ENCODE peak calls at places on chromosomes 2 and 18, in seven cellular contexts. B is fibroblast of pulmonary artery, W is OCI-LY7, F is tibial nerve, A is IMR-90, C is right atrium auricular region, J is breast epithelium. Q is an unnamed sample.

GRCh38 chr18:63319383-63320040 is at the start of gene BCL2:
- DNase-seq in C (no peak), W (peak), J (no peak), F (no peak), B (peak), A (peak), Q (peak)

GRCh38 chr2:105515581-105516415 is 116.9 kb upstream of the FHL2 start:
- DNase-seq in A (no peak), B (no peak), J (peak), F (no peak), W (no peak), C (peak), Q (peak)

GRCh38 chr2:190277234-190278112 is 42.2 kb downstream of the HIBCH start:
- DNase-seq in C (no peak), B (peak), W (peak), J (no peak), F (no peak), A (peak), Q (no peak)

GRCh38 chr2:166573393-166573792 is 79.3 kb upstream of the SCN7A start:
- DNase-seq in C (no peak), W (no peak), B (peak), J (no peak), F (no peak), A (peak), Q (no peak)

GRCh38 chr18:79856119-79857080 is 58.7 kb downstream of the KCNG2 start:
- DNase-seq in W (peak), F (no peak), C (peak), J (no peak), B (peak), A (peak), Q (no peak)

GRCh38 chr2:42510191-42510929 is 16.6 kb upstream of the KCNG3 start:
- DNase-seq in J (no peak), B (peak), W (no peak), A (no peak), F (no peak), C (no peak), Q (no peak)

GRCh38 chr2:105653313-105653712 is 91.4 kb upstream of the NCK2 start:
- DNase-seq in A (no peak), F (no peak), J (no peak), W (no peak), C (no peak), B (no peak), Q (no peak)

GRCh38 chr2:235666240-235666781 is 172.5 kb downstream of the AGAP1 start:
- DNase-seq in J (no peak), F (no peak), A (peak), B (peak), W (no peak), C (no peak), Q (no peak)

GRCh38 chr2:75954761-75955160 is 244.0 kb upstream of the GCFC2 start:
- DNase-seq in W (no peak), B (no peak), C (no peak), A (no peak), F (no peak), J (no peak), Q (no peak)

GRCh38 chr2:20050712-20051517 is 513 bp downstream of the LAPTM4A start:
- DNase-seq in W (peak), C (peak), J (peak), A (peak), B (peak), F (no peak), Q (peak)

GRCh38 chr2:61759718-61760117 is 94.1 kb downstream of the FAM161A start:
- DNase-seq in B (peak), J (no peak), A (peak), F (no peak), W (no peak), C (no peak), Q (no peak)

GRCh38 chr2:59882822-59883221 is 670.6 kb downstream of the BCL11A start:
- DNase-seq in B (no peak), A (no peak), F (no peak), C (no peak), J (no peak), W (no peak), Q (no peak)

GRCh38 chr2:198807131-198807530 is 650.6 kb downstream of the SATB2 start:
- DNase-seq in J (no peak), B (no peak), W (no peak), F (no peak), A (peak), C (no peak), Q (no peak)

GRCh38 chr2:21787931-21788330 is 664.2 kb downstream of the TDRD15 start:
- DNase-seq in J (no peak), C (no peak), F (no peak), A (peak), B (no peak), W (no peak), Q (no peak)

GRCh38 chr2:28128281-28128950 is 237.9 kb downstream of the BABAM2 start:
- DNase-seq in C (no peak), J (no peak), W (no peak), F (no peak), A (peak), B (no peak), Q (no peak)

GRCh38 chr2:195898505-195898904 is 170.1 kb downstream of the DNAH7 start:
- DNase-seq in A (peak), F (peak), J (no peak), C (peak), W (no peak), B (peak), Q (peak)

GRCh38 chr2:42342061-42342794 is 18.8 kb downstream of the COX7A2L start:
- DNase-seq in J (peak), F (peak), C (no peak), B (peak), W (no peak), A (peak), Q (peak)

GRCh38 chr2:85584857-85585780 is 888 bp downstream of the VAMP5 start:
- DNase-seq in J (no peak), C (peak), B (peak), A (peak), F (no peak), W (no peak), Q (no peak)

GRCh38 chr2:12884713-12885282 is 168.1 kb downstream of the TRIB2 start:
- DNase-seq in F (no peak), J (no peak), W (no peak), C (peak), B (peak), A (peak), Q (peak)

GRCh38 chr2:189104926-189105325 is 74.6 kb downstream of the COL5A2 start:
- DNase-seq in C (no peak), W (no peak), B (peak), J (no peak), A (peak), F (no peak), Q (no peak)

GRCh38 chr18:37107748-37108522 is 279.0 kb downstream of the KIAA1328 start:
- DNase-seq in B (no peak), C (no peak), A (no peak), J (no peak), F (no peak), W (no peak), Q (no peak)

GRCh38 chr18:8706981-8707940 is 1.9 kb downstream of the MTCL1 start:
- DNase-seq in W (peak), B (peak), A (peak), J (no peak), C (no peak), F (no peak), Q (peak)

GRCh38 chr2:109527846-109528705 is 85.7 kb downstream of the SEPTIN10 start:
- DNase-seq in C (no peak), J (peak), F (no peak), A (no peak), B (no peak), W (no peak), Q (peak)

GRCh38 chr2:123915380-123915779 is 109.7 kb upstream of the CNTNAP5 start:
- DNase-seq in F (no peak), A (no peak), J (no peak), W (no peak), C (no peak), B (no peak), Q (no peak)

GRCh38 chr2:100882645-100883613 is 63.0 kb downstream of the NPAS2 start:
- DNase-seq in W (no peak), A (peak), B (no peak), J (no peak), F (no peak), C (no peak), Q (peak)

GRCh38 chr18:77054606-77055428 is 77.8 kb downstream of the MBP start:
- DNase-seq in A (peak), B (peak), W (peak), F (peak), C (peak), J (no peak), Q (peak)

GRCh38 chr2:20421336-20421987 is 25.4 kb upstream of the RHOB start:
- DNase-seq in F (no peak), C (peak), B (no peak), W (no peak), A (no peak), J (no peak), Q (peak)

GRCh38 chr18:74465775-74466174 is 8.7 kb upstream of the DIPK1C start:
- DNase-seq in B (no peak), F (no peak), J (no peak), W (no peak), C (no peak), A (no peak), Q (no peak)

GRCh38 chr2:196041786-196042185 is 26.9 kb downstream of the DNAH7 start:
- DNase-seq in W (no peak), F (no peak), B (no peak), A (no peak), J (no peak), C (no peak), Q (no peak)

GRCh38 chr2:178403671-178404379 is 47.1 kb downstream of the PRKRA start:
- DNase-seq in A (no peak), C (no peak), J (no peak), B (no peak), F (no peak), W (no peak), Q (no peak)

GRCh38 chr18:35028556-35028955 is 12.7 kb upstream of the MAPRE2 start:
- DNase-seq in J (no peak), C (no peak), A (no peak), W (no peak), B (no peak), F (no peak), Q (no peak)

GRCh38 chr2:1770566-1771380 is 26.5 kb upstream of the PXDN start:
- DNase-seq in C (no peak), A (no peak), F (no peak), J (no peak), W (no peak), B (no peak), Q (peak)

GRCh38 chr2:85468704-85469349 is 50.3 kb downstream of the SH2D6 start:
- DNase-seq in A (peak), W (no peak), J (no peak), F (no peak), C (no peak), B (peak), Q (no peak)

GRCh38 chr2:44247924-44248323 is 27.4 kb upstream of the SLC3A1 start:
- DNase-seq in C (no peak), B (no peak), F (no peak), W (peak), J (no peak), A (no peak), Q (no peak)

DNA sequence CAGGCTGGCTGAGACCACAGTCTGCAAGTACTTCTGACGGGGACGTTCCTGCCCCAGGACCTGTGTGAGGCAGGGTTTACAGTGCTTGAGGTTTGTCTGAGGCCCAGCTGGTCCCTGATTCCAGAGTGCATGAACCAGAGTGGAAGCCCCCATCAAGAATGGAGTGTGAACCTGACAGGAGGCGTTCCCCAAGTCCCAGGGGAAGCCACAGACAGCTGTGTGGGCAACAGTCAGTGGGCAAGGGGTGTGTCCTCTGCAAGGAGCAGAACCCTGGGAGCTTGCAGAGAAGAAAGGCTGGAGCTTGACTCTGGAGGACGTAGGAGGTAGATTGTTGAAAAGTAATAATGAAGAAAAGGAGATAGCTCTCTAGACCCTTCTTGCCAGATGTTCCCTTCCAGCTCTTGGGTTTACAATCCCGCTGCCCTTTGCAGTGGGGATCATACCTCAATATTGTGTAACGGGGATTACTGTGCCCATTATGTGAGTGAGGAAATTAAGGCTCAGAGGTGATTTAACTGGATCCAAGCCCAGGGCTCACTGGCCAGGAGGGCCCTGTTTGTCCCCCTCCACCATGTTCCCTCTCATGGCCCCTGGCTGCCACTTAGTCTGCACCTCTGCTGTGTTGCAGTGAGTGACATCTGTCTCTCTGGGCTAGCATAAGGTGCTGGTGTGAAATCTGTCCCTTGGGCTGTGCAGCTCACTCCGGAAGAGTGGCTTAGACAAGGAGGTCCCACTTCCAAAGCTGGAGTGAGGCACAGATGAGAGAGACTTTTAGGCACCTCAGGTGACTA is 6.2 kb downstream of the DBI start:
- DNase-seq in C (no peak), F (no peak), A (no peak), J (no peak), B (no peak), W (no peak), Q (no peak)
- TF ChIP-seq CTCF in C (no peak), F (no peak), A (no peak), J (no peak), B (no peak), W (no peak), Q (no peak)

GRCh38 chr2:102735431-102736130 is 26.2 kb upstream of the TMEM182 start:
- DNase-seq in B (peak), J (no peak), W (no peak), F (no peak), A (peak), C (no peak), Q (no peak)

GRCh38 chr2:102736607-102737409 is 25.0 kb upstream of the TMEM182 start:
- DNase-seq in W (peak), B (peak), C (peak), F (peak), A (peak), J (peak), Q (peak)

GRCh38 chr2:102743259-102743658 is 18.6 kb upstream of the TMEM182 start:
- DNase-seq in B (no peak), F (no peak), A (no peak), C (no peak), W (no peak), J (no peak), Q (no peak)

GRCh38 chr2:102736174-102736606 is 25.6 kb upstream of the TMEM182 start:
- DNase-seq in C (no peak), W (peak), A (peak), F (no peak), B (no peak), J (no peak), Q (no peak)

DNA sequence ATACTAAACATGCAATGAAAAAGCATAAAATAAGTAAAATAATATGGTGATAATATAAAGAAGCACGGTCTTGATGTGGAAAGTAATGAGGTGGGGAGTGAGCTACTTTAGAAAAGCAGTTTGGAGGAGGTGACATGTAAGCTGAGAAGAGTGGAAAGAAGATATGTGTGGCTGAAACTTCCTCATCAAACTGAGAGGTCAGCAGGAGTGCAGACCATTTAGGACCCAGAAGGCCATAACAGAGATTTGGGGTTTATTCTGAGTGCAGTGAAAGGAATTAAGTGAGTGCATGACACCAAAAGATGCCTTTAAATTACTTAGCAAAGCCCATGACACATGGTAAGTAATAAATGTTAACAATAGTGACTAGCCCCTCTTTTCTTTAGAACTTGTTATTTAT is 24.4 kb upstream of the TMEM182 start:
- DNase-seq in A (no peak), J (no peak), W (no peak), B (no peak), C (no peak), F (no peak), Q (no peak)
- H3K4me3 ChIP-seq in A (no peak), J (peak), W (peak), B (peak), C (no peak), F (peak), Q (no peak)

DNA sequence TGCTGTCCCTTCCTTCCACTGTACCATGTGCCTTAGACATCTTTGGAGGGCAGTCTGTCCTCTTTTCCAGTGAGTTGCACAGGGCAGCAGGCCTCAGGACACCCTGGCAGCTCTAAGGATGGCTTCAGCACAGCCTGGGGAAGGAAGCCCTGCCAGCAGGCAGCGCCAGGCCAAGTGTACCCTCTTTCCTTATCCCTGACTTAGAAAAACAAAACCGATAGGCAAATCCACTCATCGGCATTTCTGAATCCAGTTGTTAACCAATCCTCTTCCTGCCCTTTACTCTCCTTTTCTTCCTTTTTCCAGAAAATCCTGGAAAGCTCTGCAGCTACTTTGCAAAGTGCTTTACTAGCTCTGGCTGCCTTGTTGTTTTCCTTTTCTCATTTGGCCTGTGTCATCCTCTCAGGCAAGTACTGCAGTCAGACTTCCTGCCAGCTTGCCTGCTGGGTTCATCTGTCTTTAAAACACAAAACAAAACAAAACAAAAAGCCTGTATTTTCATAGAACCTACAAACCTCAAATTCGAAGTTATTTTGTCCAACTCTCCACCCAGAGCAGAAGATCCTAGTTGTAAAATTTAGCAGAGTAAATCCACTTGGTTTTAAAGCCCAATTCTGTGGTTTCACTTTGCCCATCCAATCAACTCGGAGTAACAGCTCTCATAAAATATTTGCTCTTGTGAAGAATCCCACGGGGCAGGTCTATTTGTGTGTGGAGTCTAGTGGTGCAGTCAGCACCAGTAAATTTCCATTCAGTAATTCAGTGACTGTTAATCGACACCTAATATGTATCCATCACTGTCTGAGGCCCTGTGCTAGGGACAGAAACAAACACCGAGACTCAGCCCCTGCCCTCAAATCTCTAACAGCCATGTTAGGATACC is 45.2 kb downstream of the PCBP1 start:
- DNase-seq in B (peak), A (peak), F (no peak), W (peak), J (no peak), C (no peak), Q (no peak)
- TF ChIP-seq CTCF in B (no peak), A (no peak), F (no peak), W (peak), J (no peak), C (no peak), Q (no peak)

DNA sequence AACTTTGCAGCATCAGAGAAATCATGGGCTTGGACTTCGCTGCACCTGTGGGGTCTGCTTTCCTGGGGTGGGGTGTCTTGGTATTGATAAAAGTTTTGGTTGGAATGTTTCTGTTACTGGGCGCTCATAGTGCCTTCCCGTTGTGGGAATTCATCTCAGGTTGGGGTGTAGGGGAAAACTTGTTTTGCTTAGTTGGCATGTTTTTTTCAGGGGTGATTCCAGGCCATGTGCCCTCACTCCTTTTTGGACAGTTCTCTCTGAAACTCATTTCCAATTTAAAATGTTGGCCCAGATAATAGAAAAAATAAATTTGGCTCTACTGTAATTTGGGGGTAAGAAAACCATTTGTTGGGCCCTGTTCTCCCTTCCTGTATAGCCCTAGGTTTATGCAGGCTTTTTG is 1.5 kb downstream of the LTBP1 start:
- DNase-seq in B (no peak), A (no peak), J (no peak), F (no peak), C (no peak), W (no peak), Q (no peak)
- H3K4me3 ChIP-seq in B (peak), A (peak), J (peak), F (peak), C (peak), W (peak), Q (no peak)

DNA sequence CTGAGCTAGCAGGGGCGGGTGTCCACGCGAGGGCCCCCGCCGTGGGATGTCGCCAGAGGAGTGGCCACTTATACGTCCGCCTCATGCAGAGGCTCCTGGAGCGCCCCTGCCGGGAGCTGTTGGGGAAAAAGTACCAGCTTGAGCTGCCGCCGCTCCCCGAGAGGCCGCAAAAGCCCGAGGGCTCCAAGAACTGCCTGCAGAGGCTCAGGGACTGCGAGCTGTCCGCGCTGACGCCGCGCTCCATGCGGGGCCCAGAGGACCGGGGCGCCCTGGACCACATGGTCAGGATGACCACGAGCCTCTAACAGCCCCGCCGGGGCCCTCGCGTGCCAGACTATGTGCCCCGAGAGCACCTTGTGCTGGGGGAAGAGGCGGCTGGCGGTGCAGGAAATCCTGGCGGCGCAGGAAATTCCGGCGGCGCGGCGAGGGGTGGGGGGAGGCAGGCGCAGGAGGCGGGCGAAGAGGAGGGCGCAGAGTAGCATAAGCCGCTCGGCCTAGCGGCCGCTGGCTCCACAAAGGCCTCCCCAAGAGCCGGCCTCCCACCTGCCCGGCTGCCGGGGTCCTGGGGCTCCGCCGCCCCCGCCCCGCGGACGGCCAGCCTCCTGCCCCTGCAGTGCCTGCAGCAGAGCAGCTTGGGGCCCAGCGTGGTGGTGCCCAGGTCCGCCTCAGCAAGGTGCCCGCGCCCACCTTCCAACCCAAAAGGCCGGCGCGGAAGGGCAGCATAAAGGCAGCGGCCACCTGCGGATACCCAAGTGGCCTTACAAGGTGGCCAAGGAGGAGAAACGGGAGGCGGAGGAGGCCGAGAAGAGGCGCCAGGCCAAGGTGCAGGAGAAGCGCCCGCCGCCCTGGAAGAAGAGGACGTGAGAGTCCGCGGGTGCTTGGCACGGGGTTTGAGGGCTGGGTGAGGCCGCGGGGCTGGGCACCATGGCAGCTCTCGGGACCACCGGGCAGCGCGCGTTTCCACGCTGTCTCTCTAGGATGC is 42.1 kb upstream of the TRIM43B start:
- DNase-seq in W (no peak), C (peak), B (peak), F (no peak), J (peak), A (peak), Q (no peak)
- TF ChIP-seq CTCF in W (no peak), C (peak), B (peak), F (peak), J (peak), A (peak), Q (no peak)